ENCODE peak calls at places on chromosomes 1 and 21, in five cellular contexts. P, B, A, Y and H are unnamed samples.

GRCh38 chr1:41015894-41016470 is 5.5 kb downstream of the SLFNL1 start:
- DNase-seq in P (no peak), B (no peak), A (no peak), Y (no peak), H (no peak)

GRCh38 chr1:152386940-152387339 is 27.1 kb downstream of the CRNN start:
- DNase-seq in P (no peak), B (no peak), A (no peak), Y (no peak), H (no peak)

GRCh38 chr1:221415626-221416025 is 326.3 kb downstream of the DUSP10 start:
- DNase-seq in P (no peak), B (no peak), A (no peak), Y (no peak), H (no peak)

GRCh38 chr21:41850085-41850484 is 29.1 kb downstream of the PRDM15 start:
- DNase-seq in P (no peak), B (no peak), A (no peak), Y (no peak), H (no peak)

GRCh38 chr1:26094076-26094669 is 17.5 kb upstream of the PDIK1L start:
- DNase-seq in P (no peak), B (no peak), A (no peak), Y (no peak), H (no peak)

GRCh38 chr21:28937737-28938136 is 54.9 kb downstream of the LTN1 start:
- DNase-seq in P (no peak), B (no peak), A (no peak), Y (no peak), H (no peak)

GRCh38 chr1:244792188-244792850 is 43.1 kb upstream of the COX20 start:
- DNase-seq in P (no peak), B (no peak), A (peak), Y (no peak), H (no peak)

GRCh38 chr1:29485096-29485925 is 249.0 kb downstream of the PTPRU start:
- DNase-seq in P (no peak), B (no peak), A (no peak), Y (no peak), H (peak)

GRCh38 chr1:176619261-176619660 is 156.3 kb downstream of the PAPPA2 start:
- DNase-seq in P (no peak), B (no peak), A (no peak), Y (no peak), H (no peak)

GRCh38 chr1:43549921-43550597 is 19.4 kb downstream of the PTPRF start:
- DNase-seq in P (no peak), B (no peak), A (no peak), Y (no peak), H (peak)

GRCh38 chr1:201970334-201971159 is 11.9 kb upstream of the RNPEP start:
- DNase-seq in P (peak), B (no peak), A (peak), Y (no peak), H (no peak)